ENCODE peak calls at places on chromosomes 11 and 22, in eight cellular contexts. U is prostate gland, E is stomach, P is endothelial cell of umbilical vein, K is GM12891, L is HepG2, F is breast epithelium, M is HCT116. B is an unnamed sample.

GRCh38 chr11:78651923-78652602 is 77.4 kb upstream of the NARS2 start:
- DNase-seq in E (no peak), P (no peak), K (no peak), M (no peak), L (no peak), F (no peak), U (no peak), B (peak; percentile 83)

GRCh38 chr11:103842795-103843194 is 193.6 kb upstream of the DDI1 start:
- DNase-seq in M (no peak), F (no peak), U (no peak), P (peak; percentile 3), L (no peak), K (no peak), E (no peak), B (no peak)

GRCh38 chr11:76005746-76006145 is 190.7 kb downstream of the UVRAG start:
- DNase-seq in K (no peak), P (no peak), M (no peak), L (no peak), U (no peak), E (no peak), F (no peak), B (no peak)

GRCh38 chr11:8060801-8061554 is 20.0 kb upstream of the TUB start:
- DNase-seq in E (peak; percentile 18), M (no peak), U (no peak), K (no peak), L (no peak), F (no peak), P (no peak), B (no peak)

GRCh38 chr11:46296520-46297448 is 19.3 kb downstream of the CREB3L1 start:
- DNase-seq in K (no peak), E (no peak), M (no peak), L (no peak), F (no peak), U (no peak), P (peak; percentile 89), B (no peak)

GRCh38 chr22:32665676-32666075 is 135.8 kb upstream of the TIMP3 start:
- DNase-seq in U (no peak), M (no peak), L (no peak), K (no peak), E (no peak), P (no peak), F (no peak), B (no peak)

GRCh38 chr11:63663809-63664208 is 7.4 kb downstream of the ATL3 start:
- DNase-seq in P (peak; percentile 77), E (no peak), M (no peak), U (no peak), L (no peak), F (no peak), K (no peak), B (no peak)

GRCh38 chr22:49622241-49623105 is 205.2 kb downstream of the BRD1 start:
- DNase-seq in F (no peak), L (no peak), M (no peak), P (no peak), U (no peak), E (no peak), K (no peak), B (no peak)

GRCh38 chr22:46058591-46059519 is 81.9 kb upstream of the WNT7B start:
- DNase-seq in M (no peak), K (no peak), U (no peak), L (no peak), F (peak; percentile 43), E (peak; percentile 25), P (no peak), B (no peak)

GRCh38 chr11:88482871-88483301 is 145.3 kb upstream of the CTSC start:
- DNase-seq in E (no peak), U (no peak), M (no peak), K (no peak), L (no peak), F (no peak), P (no peak), B (no peak)

GRCh38 chr11:112795142-112795815 is 165.9 kb upstream of the NCAM1 start:
- DNase-seq in M (peak; percentile 38), K (no peak), E (peak; percentile 35), F (no peak), U (no peak), P (no peak), L (peak; percentile 19), B (no peak)

GRCh38 chr11:7485136-7485853 is at the start of gene OLFML1:
- DNase-seq in K (no peak), F (no peak), U (no peak), L (peak; percentile 12), E (no peak), M (no peak), P (no peak), B (no peak)

GRCh38 chr11:103893366-103893765 is 143.1 kb upstream of the DDI1 start:
- DNase-seq in M (no peak), F (no peak), P (no peak), E (no peak), U (no peak), K (no peak), L (no peak), B (no peak)

GRCh38 chr11:126197277-126197939 is 14.0 kb downstream of the RPUSD4 start:
- DNase-seq in K (no peak), L (no peak), M (no peak), U (no peak), P (no peak), F (no peak), E (peak; percentile 34), B (no peak)

DNA sequence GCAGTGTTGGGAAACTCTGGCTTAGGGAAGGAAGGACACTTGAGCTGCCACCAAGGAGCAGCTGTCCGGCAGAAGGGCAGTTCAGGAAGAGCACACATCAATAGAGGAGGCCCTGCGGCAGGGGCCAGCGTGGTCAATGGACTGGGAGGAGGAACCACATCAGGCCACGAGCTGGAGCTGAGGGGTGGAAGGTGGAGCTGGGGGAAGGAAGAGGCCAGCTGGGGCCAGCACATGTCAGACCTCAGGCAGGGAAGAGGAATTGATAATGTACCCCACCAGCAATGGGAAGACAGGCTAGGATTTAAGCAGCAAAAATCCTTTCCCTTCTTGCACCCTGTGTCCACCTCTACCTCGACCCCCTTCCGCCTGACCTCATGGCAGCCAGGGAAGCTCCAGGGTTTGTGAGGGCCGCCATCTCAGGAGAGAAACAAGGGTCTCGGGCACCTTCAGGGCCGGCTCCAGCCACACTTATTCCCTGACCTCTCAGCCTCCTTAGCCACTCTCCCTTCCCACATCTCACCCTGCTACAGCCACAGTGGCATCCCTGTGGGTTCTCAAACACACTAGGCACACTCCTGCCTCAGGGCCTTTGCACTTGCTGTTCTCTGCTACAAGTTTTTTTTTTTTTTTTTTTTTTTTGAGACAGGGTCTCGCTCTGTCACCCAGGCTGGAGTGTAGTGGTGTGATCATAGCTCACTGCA is 157.8 kb upstream of the GRK3 start:
- DNase-seq in E (no peak), M (no peak), K (no peak), F (no peak), L (peak; percentile 43), U (no peak), P (no peak), B (no peak)
- TF ChIP-seq POLR2AphosphoS5 in E (no peak), M (no peak), K (no peak), F (no peak), L (peak; percentile 48), U (no peak), P (no peak), B (no peak)

GRCh38 chr22:29787371-29787980 is 20.3 kb downstream of the UQCR10 start:
- DNase-seq in U (no peak), M (no peak), E (no peak), P (no peak), K (no peak), L (peak; percentile 59), F (no peak), B (no peak)
- TF ChIP-seq POLR2A in U (no peak), M (no peak), E (no peak), P (no peak), K (no peak), L (no peak), F (no peak), B (no peak)

GRCh38 chr11:100687032-100687629 is at the start of gene ARHGAP42:
- DNase-seq in K (peak; percentile 57), L (peak; percentile 16), F (peak; percentile 68), U (peak; percentile 49), P (peak; percentile 61), M (no peak), E (peak; percentile 70), B (no peak)

GRCh38 chr11:100686476-100686875 is 612 bp upstream of the ARHGAP42 start:
- DNase-seq in U (no peak), E (no peak), P (no peak), L (no peak), K (no peak), F (no peak), M (no peak), B (no peak)

GRCh38 chr11:100687630-100688395 is 725 bp downstream of the ARHGAP42 start:
- DNase-seq in U (peak; percentile 42), F (no peak), P (peak; percentile 85), E (peak; percentile 48), K (peak; percentile 48), L (peak; percentile 55), M (peak; percentile 75), B (peak; percentile 93)

GRCh38 chr11:100691886-100692285 is 4.8 kb downstream of the ARHGAP42 start:
- DNase-seq in E (no peak), K (no peak), F (no peak), P (no peak), M (no peak), L (no peak), U (no peak), B (no peak)

DNA sequence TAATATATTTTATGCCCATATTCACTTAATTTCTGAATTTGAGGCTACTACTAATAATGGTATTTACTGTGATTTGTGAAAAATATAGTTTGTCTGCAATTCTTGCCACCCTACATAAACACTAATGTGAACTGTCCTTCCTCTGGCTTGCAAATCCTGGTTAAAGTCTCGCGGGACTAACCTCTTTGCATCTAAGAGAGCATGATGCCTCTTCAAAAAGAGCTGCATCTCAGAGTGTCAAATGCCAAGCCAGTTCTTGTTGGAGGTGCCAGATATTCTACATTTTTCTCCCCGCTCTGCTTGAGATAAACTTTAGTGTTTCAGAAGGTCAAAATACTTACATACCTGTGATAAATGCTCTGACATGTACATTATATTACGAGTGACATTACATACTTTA is 2.1 kb downstream of the ARHGAP42 start:
- DNase-seq in K (no peak), U (no peak), E (no peak), M (no peak), L (no peak), F (no peak), P (no peak), B (no peak)
- TF ChIP-seq POLR2AphosphoS5 in K (no peak), U (no peak), E (no peak), M (no peak), L (no peak), F (no peak), P (no peak), B (no peak)

GRCh38 chr22:19383292-19383691 is 48.2 kb downstream of the HIRA start:
- DNase-seq in K (no peak), M (no peak), F (no peak), E (no peak), L (no peak), P (no peak), U (no peak), B (no peak)

GRCh38 chr22:19387575-19387974 is 44.0 kb downstream of the HIRA start:
- DNase-seq in F (no peak), K (no peak), L (no peak), U (no peak), E (no peak), P (no peak), M (no peak), B (no peak)

GRCh38 chr22:19386248-19386647 is 45.3 kb downstream of the HIRA start:
- DNase-seq in M (no peak), L (no peak), P (no peak), K (no peak), E (no peak), F (no peak), U (no peak), B (no peak)

GRCh38 chr22:19382240-19382639 is 49.3 kb downstream of the HIRA start:
- DNase-seq in P (no peak), K (no peak), F (no peak), E (no peak), U (no peak), M (no peak), L (no peak), B (no peak)

GRCh38 chr22:19385221-19385906 is 46.2 kb downstream of the HIRA start:
- DNase-seq in U (no peak), L (no peak), M (no peak), K (no peak), F (no peak), P (no peak), E (no peak), B (no peak)
- TF ChIP-seq POLR2A in U (no peak), L (no peak), M (no peak), K (no peak), F (no peak), P (no peak), E (no peak), B (no peak)

B was measured in esophagus muscularis mucosa.